ENCODE peak calls at places on chromosome 6, in seven cellular contexts. E, C, N, A, O, R and G are unnamed samples.

GRCh38 chr6:116872771-116873170 is 4.3 kb upstream of the RFX6 start:
- DNase-seq in C (no peak), N (no peak), A (no peak), E (no peak), R (no peak), O (no peak), G (no peak)

GRCh38 chr6:15987569-15987968 is 141.3 kb upstream of the MYLIP start:
- DNase-seq in A (peak), C (peak), R (no peak), E (no peak), N (no peak), O (no peak), G (no peak)

GRCh38 chr6:70547313-70547712 is 19.4 kb upstream of the SDHAF4 start:
- DNase-seq in A (peak), E (no peak), R (no peak), C (peak), O (no peak), N (no peak), G (no peak)

GRCh38 chr6:165676435-165677068 is 13.5 kb upstream of the PDE10A start:
- DNase-seq in R (no peak), O (peak), C (no peak), A (peak), E (no peak), N (no peak), G (no peak)

GRCh38 chr6:125953502-125953875 is 3.1 kb upstream of the HINT3 start:
- DNase-seq in R (no peak), C (no peak), O (no peak), N (no peak), E (no peak), A (no peak), G (no peak)

GRCh38 chr6:34866509-34866908 is 21.3 kb downstream of the TAF11 start:
- DNase-seq in E (no peak), R (no peak), N (no peak), O (no peak), C (no peak), A (no peak), G (no peak)

GRCh38 chr6:84027340-84028183 is 6.0 kb upstream of the MRAP2 start:
- DNase-seq in O (peak), A (no peak), C (no peak), R (no peak), E (no peak), N (peak), G (peak)

GRCh38 chr6:154432533-154433476 is 76.2 kb upstream of the IPCEF1 start:
- DNase-seq in N (no peak), E (no peak), A (peak), C (no peak), O (no peak), R (no peak), G (no peak)

GRCh38 chr6:107418118-107418517 is 41.2 kb downstream of the PDSS2 start:
- DNase-seq in C (no peak), E (no peak), O (no peak), A (peak), R (no peak), N (no peak), G (no peak)

GRCh38 chr6:18161437-18161836 is 6.2 kb downstream of the KDM1B start:
- DNase-seq in O (no peak), R (no peak), C (no peak), E (no peak), N (no peak), A (no peak), G (no peak)

GRCh38 chr6:144013486-144013909 is 5.4 kb upstream of the PLAGL1 start:
- DNase-seq in E (peak), N (peak), R (peak), A (peak), O (peak), C (peak), G (peak)

GRCh38 chr6:122322824-122323223 is 76.6 kb upstream of the HSF2 start:
- DNase-seq in A (peak), N (peak), C (no peak), R (no peak), E (no peak), O (peak), G (no peak)

GRCh38 chr6:44842616-44843015 is 455.1 kb downstream of the CDC5L start:
- DNase-seq in C (no peak), O (no peak), A (no peak), N (no peak), E (no peak), R (no peak), G (no peak)

GRCh38 chr6:148524509-148524908 is 181.9 kb downstream of the SASH1 start:
- DNase-seq in E (no peak), C (no peak), R (no peak), A (peak), O (no peak), N (no peak), G (no peak)

GRCh38 chr6:20377623-20378265 is 23.9 kb upstream of the E2F3 start:
- DNase-seq in E (no peak), O (peak), C (no peak), A (peak), N (no peak), R (peak), G (no peak)

GRCh38 chr6:21263531-21264287 is 329.8 kb upstream of the SOX4 start:
- DNase-seq in O (peak), E (no peak), R (peak), C (no peak), A (peak), N (no peak), G (peak)

GRCh38 chr6:143936347-143936746 is 71.7 kb downstream of the PLAGL1 start:
- DNase-seq in E (no peak), N (no peak), R (no peak), A (no peak), O (no peak), C (no peak), G (no peak)

GRCh38 chr6:138291849-138292181 is 73.5 kb upstream of the PBOV1 start:
- DNase-seq in R (peak), A (no peak), O (no peak), N (no peak), E (no peak), C (no peak), G (no peak)

GRCh38 chr6:168136001-168136400 is 57.0 kb upstream of the FRMD1 start:
- DNase-seq in N (no peak), R (no peak), A (no peak), E (peak), O (no peak), C (no peak), G (no peak)

GRCh38 chr6:161228911-161229591 is 44.8 kb downstream of the AGPAT4 start:
- DNase-seq in O (no peak), E (no peak), R (no peak), N (no peak), C (no peak), A (peak), G (no peak)

GRCh38 chr6:24188571-24188970 is 62.6 kb downstream of the NRSN1 start:
- DNase-seq in O (peak), R (no peak), E (no peak), N (no peak), A (no peak), C (no peak), G (no peak)

GRCh38 chr6:109782401-109783046 is 91.4 kb downstream of the FIG4 start:
- DNase-seq in A (no peak), N (no peak), O (no peak), R (no peak), E (no peak), C (no peak), G (no peak)

GRCh38 chr6:169724554-169725269 is 412 bp upstream of the PHF10 start:
- DNase-seq in E (peak), N (peak), R (peak), O (peak), A (peak), C (peak), G (no peak)

GRCh38 chr6:53805725-53806124 is 10.9 kb downstream of the LRRC1 start:
- DNase-seq in A (no peak), C (no peak), N (no peak), O (no peak), R (no peak), E (no peak), G (no peak)

GRCh38 chr6:132445201-132445951 is 44.1 kb upstream of the MOXD1 start:
- DNase-seq in O (no peak), R (no peak), A (peak), N (peak), C (no peak), E (no peak), G (peak)

GRCh38 chr6:35425284-35425683 is 26.9 kb upstream of the FANCE start:
- DNase-seq in O (no peak), R (no peak), C (no peak), E (no peak), A (peak), N (peak), G (no peak)

GRCh38 chr6:115983998-115984397 is 76.7 kb downstream of the FRK start:
- DNase-seq in R (no peak), C (no peak), A (no peak), N (no peak), O (no peak), E (no peak), G (no peak)

GRCh38 chr6:43334466-43335095 is 26.0 kb upstream of the CRIP3 start:
- DNase-seq in O (peak), N (peak), A (peak), R (no peak), E (no peak), C (peak), G (no peak)

DNA sequence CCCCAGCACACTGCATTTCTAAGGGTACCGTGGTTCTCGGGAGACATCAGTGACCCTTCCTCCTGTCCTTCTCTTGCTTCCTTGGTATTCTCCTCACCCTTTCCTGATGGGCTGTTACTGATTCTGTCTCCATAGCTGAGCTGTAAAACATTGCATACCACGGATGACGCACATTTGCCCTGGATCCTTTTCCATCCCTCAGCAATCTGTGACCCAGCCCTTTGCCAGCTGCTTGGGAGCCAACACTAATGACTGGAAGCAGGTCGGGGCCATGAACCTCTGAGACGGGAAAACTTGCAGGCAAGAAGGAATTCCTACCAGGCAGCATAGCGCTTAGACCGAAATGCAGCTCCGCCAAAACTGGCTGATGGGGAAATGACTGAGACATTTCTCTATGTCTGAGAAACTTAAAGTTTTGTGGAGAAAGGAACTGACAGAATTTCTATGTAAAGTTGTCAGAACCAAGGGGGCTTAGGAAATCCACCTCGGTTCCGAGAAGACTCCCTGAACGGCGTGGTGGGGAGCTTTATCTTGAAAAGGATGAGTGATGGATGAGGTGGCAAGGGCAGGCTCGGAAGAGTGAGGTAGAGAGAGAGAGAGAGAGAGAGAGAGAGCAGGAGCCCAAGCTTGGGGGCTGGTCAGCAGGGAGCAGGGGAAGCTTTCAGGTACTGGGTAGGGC is 19.2 kb downstream of the TUBB2B start:
- DNase-seq in C (no peak), A (peak), E (no peak), O (no peak), R (no peak), N (no peak), G (no peak)
- H3K27ac ChIP-seq in C (no peak), A (peak), E (peak), O (no peak), R (no peak), N (peak), G (peak)

DNA sequence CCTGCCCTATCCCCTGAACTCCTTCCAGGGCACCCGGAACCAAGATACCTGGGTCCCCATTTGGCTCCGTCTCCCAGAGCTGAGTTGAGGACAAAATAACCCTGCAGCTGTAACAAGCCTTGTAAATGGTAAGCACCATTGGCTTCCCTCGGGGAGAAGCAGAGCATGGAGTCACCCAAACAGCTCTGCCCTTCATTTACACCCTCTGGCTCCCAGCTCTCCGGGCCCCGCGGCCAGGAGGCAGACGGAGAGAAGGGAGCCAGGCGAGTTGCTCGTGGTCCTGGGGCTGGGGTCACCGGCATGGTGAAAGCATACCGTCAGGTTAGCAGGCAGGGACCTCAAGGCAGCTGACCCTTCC is 2.1 kb downstream of the TFEB start:
- DNase-seq in O (no peak), A (no peak), E (no peak), N (no peak), R (no peak), C (no peak), G (no peak)
- H3K27ac ChIP-seq in O (no peak), A (no peak), E (peak), N (no peak), R (peak), C (peak), G (peak)

GRCh38 chr6:33294086-33294823 is 4.5 kb downstream of the RGL2 start:
- DNase-seq in O (no peak), N (no peak), C (no peak), A (no peak), R (no peak), E (no peak), G (no peak)

GRCh38 chr6:33290459-33290858 is 1.1 kb downstream of the PFDN6 start:
- DNase-seq in R (no peak), O (no peak), E (no peak), A (no peak), C (no peak), N (no peak), G (no peak)

GRCh38 chr6:33295621-33296369 is 2.9 kb downstream of the RGL2 start:
- DNase-seq in C (no peak), A (no peak), O (no peak), N (no peak), E (no peak), R (no peak), G (no peak)

GRCh38 chr6:33289784-33290315 is 449 bp downstream of the PFDN6 start:
- DNase-seq in R (no peak), A (no peak), E (no peak), C (no peak), N (no peak), O (no peak), G (no peak)

DNA sequence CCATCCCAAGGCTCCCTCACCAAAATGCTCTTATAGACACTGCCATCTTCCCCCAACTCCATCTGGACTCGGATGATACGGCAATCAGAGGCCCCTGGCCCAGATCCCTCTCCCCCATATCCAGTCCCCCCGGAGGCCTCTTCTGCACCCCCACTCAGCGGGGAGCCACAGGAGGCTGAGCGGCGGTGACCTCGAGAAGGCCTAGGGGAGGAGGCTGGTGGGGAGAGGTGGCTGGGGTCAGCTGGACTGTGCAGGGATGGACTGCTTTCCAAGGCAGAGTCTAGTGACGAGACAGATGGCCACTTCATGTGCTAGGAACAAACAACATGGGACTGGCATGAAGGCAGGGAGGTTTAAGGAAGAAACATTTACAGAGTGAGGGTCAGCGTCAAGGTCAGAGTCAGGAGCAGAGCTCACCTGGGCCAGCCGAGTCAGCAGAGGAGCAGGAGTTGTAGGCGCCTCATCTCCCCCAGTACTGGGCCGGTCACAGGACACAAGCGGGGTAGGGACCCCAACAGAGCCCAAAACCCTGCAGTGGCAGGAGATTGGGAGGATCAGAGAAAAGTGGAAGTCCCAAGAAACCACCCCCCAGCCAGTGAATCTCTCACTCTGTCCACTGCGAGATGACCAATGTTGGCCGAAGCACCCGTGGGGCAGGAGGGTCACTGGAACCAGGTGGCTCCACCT is 3.7 kb downstream of the PFDN6 start:
- DNase-seq in E (no peak), A (no peak), R (no peak), O (no peak), C (no peak), N (no peak), G (no peak)
- H3K27ac ChIP-seq in E (no peak), A (no peak), R (no peak), O (no peak), C (no peak), N (no peak), G (no peak)

GRCh38 chr6:2960935-2961334 is 10.4 kb downstream of the SERPINB6 start:
- DNase-seq in A (no peak), N (no peak), R (no peak), C (no peak), E (no peak), O (no peak), G (no peak)
- H3K27ac ChIP-seq in A (peak), N (no peak), R (peak), C (no peak), E (no peak), O (no peak), G (no peak)

GRCh38 chr6:56594699-56595098 is 48.0 kb downstream of the DST start:
- DNase-seq in N (no peak), A (no peak), R (no peak), O (no peak), E (no peak), C (no peak), G (no peak)
- H3K27ac ChIP-seq in N (no peak), A (no peak), R (no peak), O (no peak), E (peak), C (no peak), G (no peak)

GRCh38 chr6:150228067-150228733 is 85.4 kb downstream of the PPP1R14C start:
- DNase-seq in C (no peak), N (no peak), E (no peak), A (no peak), O (no peak), R (no peak), G (no peak)

GRCh38 chr6:150231456-150231855 is 88.6 kb downstream of the PPP1R14C start:
- DNase-seq in R (no peak), E (no peak), A (no peak), N (no peak), O (no peak), C (no peak), G (no peak)

GRCh38 chr6:150229775-150230561 is 87.1 kb downstream of the PPP1R14C start:
- DNase-seq in O (no peak), N (no peak), C (no peak), E (no peak), R (peak), A (no peak), G (no peak)

GRCh38 chr6:150233797-150234399 is 91.1 kb downstream of the PPP1R14C start:
- DNase-seq in N (no peak), R (peak), C (no peak), A (no peak), O (no peak), E (no peak), G (no peak)

GRCh38 chr6:150230877-150231428 is 88.1 kb downstream of the PPP1R14C start:
- DNase-seq in E (no peak), C (no peak), A (no peak), N (no peak), R (no peak), O (no peak), G (no peak)
- H3K27ac ChIP-seq in E (no peak), C (no peak), A (no peak), N (no peak), R (no peak), O (no peak), G (peak)

GRCh38 chr6:6825153-6825847 is 236.8 kb downstream of the LY86 start:
- DNase-seq in O (peak), N (peak), C (no peak), R (no peak), A (no peak), E (no peak), G (no peak)

GRCh38 chr6:6823030-6823429 is 234.5 kb downstream of the LY86 start:
- DNase-seq in E (no peak), O (no peak), C (no peak), N (no peak), A (no peak), R (no peak), G (no peak)

GRCh38 chr6:6824381-6824780 is 235.9 kb downstream of the LY86 start:
- DNase-seq in O (no peak), A (no peak), R (no peak), E (no peak), N (no peak), C (no peak), G (no peak)

GRCh38 chr6:6821639-6822261 is 233.2 kb downstream of the LY86 start:
- DNase-seq in O (no peak), C (no peak), R (no peak), E (no peak), A (no peak), N (no peak), G (no peak)

DNA sequence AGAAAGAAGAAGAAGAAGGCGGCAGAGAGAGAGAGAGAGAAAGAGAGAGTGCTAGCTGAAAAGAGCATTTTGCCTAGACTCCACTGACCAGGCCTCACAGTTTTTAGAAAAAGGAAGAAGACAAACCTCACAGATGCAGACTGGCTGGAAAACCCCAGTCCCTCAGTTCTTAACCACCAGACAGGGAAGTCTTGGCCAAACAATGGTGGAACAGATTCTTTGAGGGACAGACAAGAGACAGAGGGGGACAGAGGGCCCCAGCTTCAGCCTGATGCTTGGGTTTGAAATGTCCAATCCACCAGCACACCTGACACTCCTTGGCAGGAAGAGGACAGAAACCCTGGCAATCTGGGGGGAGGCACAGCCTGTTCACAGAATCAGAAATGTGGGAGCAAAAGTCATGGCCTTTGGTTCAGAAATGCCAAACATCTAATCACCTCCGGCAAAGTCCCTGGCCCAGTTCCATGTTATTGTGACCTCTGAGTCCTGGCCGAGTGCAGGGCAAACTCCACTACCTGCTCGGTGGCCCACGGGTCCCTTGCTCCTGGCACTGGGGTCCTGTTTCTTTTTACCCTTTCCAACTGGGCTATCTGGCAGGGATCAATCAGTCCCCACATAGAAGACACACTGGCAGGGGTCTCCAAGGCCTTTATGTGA is 235.2 kb downstream of the LY86 start:
- DNase-seq in C (no peak), O (no peak), A (no peak), N (peak), E (no peak), R (no peak), G (no peak)
- H3K27ac ChIP-seq in C (no peak), O (no peak), A (no peak), N (peak), E (no peak), R (no peak), G (no peak)

GRCh38 chr6:156852858-156853216 is 75.7 kb downstream of the ARID1B start:
- DNase-seq in C (peak), A (no peak), E (no peak), O (no peak), N (no peak), R (no peak), G (no peak)
- H3K27ac ChIP-seq in C (peak), A (no peak), E (no peak), O (no peak), N (no peak), R (no peak), G (no peak)

GRCh38 chr6:113693866-113694265 is 163.3 kb upstream of the MARCKS start:
- DNase-seq in C (no peak), A (no peak), R (no peak), E (no peak), N (no peak), O (no peak), G (no peak)
- H3K27ac ChIP-seq in C (no peak), A (no peak), R (no peak), E (no peak), N (peak), O (no peak), G (peak)